ENCODE peak calls at places on chromosomes 1 and 21, in four cellular contexts. P is left ventricle myocardium inferior, Q is ovary, O is right lobe of liver. V is an unnamed sample.

GRCh38 chr1:30299393-30299792 is 424.0 kb downstream of the MATN1 start:
- DNase-seq in P (no peak), Q (no peak), O (no peak), V (no peak)

GRCh38 chr1:219041141-219041540 is 132.5 kb upstream of the LYPLAL1 start:
- DNase-seq in P (no peak), Q (no peak), O (no peak), V (no peak)

GRCh38 chr1:24688621-24689195 is 45.6 kb downstream of the SRRM1 start:
- DNase-seq in P (peak; percentile 70), Q (peak; percentile 80), O (peak; percentile 70), V (peak; percentile 87)

GRCh38 chr1:242147096-242147976 is 148.4 kb upstream of the MAP1LC3C start:
- DNase-seq in P (no peak), Q (no peak), O (no peak), V (no peak)

GRCh38 chr21:45979141-45979631 is 2.4 kb upstream of the COL6A1 start:
- DNase-seq in P (peak; percentile 25), Q (peak; percentile 60), O (no peak), V (peak; percentile 73)

GRCh38 chr1:223513309-223513708 is 120.1 kb downstream of the CCDC185 start:
- DNase-seq in P (no peak), Q (no peak), O (no peak), V (no peak)

GRCh38 chr1:201889092-201889968 is 632 bp downstream of the SHISA4 start:
- DNase-seq in P (no peak), Q (peak; percentile 16), O (no peak), V (no peak)

GRCh38 chr21:38806153-38806941 is 618 bp downstream of the ETS2 start:
- DNase-seq in P (peak; percentile 53), Q (peak; percentile 59), O (peak; percentile 72), V (peak; percentile 73)

GRCh38 chr1:48227165-48228013 is 4.9 kb downstream of the SLC5A9 start:
- DNase-seq in P (no peak), Q (no peak), O (no peak), V (no peak)

GRCh38 chr21:45002381-45003204 is 62.8 kb downstream of the SLX9 start:
- DNase-seq in P (peak; percentile 8), Q (no peak), O (no peak), V (peak; percentile 42)

GRCh38 chr1:27099154-27099903 is 55.6 kb downstream of the SLC9A1 start:
- DNase-seq in P (peak; percentile 80), Q (peak; percentile 78), O (no peak), V (peak; percentile 92)

GRCh38 chr1:77407738-77408375 is 126.0 kb downstream of the AK5 start:
- DNase-seq in P (no peak), Q (no peak), O (no peak), V (no peak)

GRCh38 chr1:207396360-207396759 is 57.8 kb upstream of the CR2 start:
- DNase-seq in P (no peak), Q (no peak), O (no peak), V (no peak)

GRCh38 chr1:223052931-223053330 is 90.1 kb downstream of the TLR5 start:
- DNase-seq in P (no peak), Q (no peak), O (no peak), V (no peak)

GRCh38 chr1:204566583-204566955 is 50.4 kb downstream of the MDM4 start:
- DNase-seq in P (no peak), Q (no peak), O (no peak), V (no peak)

GRCh38 chr1:27116697-27117096 is 38.2 kb downstream of the SLC9A1 start:
- DNase-seq in P (no peak), Q (no peak), O (no peak), V (no peak)

DNA sequence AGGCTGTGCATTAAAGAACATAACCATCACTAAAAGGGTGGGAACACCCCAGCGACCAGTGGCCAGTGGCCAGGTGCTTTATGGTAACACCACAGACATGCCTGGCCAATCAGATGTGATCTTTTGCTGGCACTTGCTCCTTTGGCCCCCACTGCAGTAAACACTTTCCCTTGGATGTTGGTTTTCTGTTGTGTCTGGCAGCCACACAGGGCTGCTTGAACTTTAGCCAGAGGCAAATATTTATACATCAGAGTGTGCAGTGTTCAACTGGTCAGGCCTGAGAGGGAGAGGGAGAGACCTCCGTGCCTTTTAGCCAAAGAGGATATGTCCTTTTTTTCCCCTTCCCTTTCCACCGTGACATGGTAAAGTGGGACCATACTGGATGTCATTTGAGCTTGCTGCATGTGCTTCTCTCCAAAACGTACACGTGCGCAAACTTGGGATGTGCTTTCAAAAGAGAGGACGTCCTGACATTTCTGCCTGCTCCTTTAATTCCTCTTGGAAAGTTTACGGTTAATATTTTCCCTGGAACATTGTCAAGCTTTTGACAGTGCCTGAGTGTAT is 101.2 kb downstream of the NFIA start:
- DNase-seq in P (peak; percentile 26), Q (peak; percentile 38), O (peak; percentile 80), V (no peak)
- H3K4me1 ChIP-seq in P (peaks cover 92% of the 10 kb centered on the region), Q (peaks cover 10% of the 10 kb centered on the region), O (no peaks in the 10 kb centered on the region), V (peaks cover 16% of the 10 kb centered on the region)

DNA sequence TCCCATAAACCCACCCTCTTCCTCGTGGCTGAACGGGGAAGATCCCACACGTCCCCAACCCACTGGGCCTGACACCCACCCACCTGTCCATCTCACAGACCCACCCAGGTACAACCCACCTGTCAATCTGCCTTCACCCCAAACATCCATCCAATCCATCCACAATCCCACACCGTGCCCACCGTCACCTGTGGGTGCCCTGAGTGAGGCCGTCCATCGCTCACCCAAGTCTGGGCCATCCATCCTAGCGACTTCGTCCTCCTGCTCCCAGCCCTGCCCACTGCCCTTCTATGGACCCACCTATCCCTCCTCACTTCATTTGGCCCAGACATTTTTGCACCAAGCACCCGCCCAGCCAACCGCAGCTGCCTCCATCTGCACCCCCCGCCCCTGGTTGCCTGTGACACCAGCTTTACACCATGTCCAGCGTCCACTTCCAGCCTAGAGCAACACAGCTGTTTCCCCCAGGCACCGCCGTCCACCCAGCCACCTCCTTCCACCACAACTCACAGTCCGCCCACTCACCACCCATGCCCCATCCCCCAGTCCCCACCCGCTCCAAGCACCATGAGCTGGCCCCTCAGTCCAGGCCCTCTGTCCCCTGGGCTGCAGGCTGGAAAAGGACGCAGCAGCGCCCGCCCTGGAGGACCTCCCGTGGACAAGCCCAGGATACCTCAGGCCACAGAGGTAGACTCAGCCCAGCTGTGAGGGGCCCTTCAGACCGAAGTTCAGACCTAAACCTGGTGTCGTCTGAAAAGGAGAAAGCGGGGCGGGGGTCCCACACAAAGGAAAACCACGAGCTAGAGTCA is 7.7 kb downstream of the TTLL10 start:
- DNase-seq in P (peak; percentile 5), Q (no peak), O (peak; percentile 45), V (peak; percentile 35)
- H3K4me1 ChIP-seq in P (peaks cover 13% of the 10 kb centered on the region), Q (no peaks in the 10 kb centered on the region), O (no peaks in the 10 kb centered on the region), V (no peaks in the 10 kb centered on the region)

GRCh38 chr1:21913258-21913657 is 23.9 kb downstream of the HSPG2 start:
- DNase-seq in P (no peak), Q (no peak), O (no peak), V (no peak)
- H3K4me1 ChIP-seq in P (peaks cover 100% of the 10 kb centered on the region), Q (peaks cover 25% of the 10 kb centered on the region), O (no peaks in the 10 kb centered on the region), V (peaks cover 7% of the 10 kb centered on the region)

GRCh38 chr1:181618559-181618958 is 135.2 kb downstream of the CACNA1E start:
- DNase-seq in P (no peak), Q (no peak), O (no peak), V (no peak)
- H3K4me1 ChIP-seq in P (no peaks in the 10 kb centered on the region), Q (no peaks in the 10 kb centered on the region), O (no peaks in the 10 kb centered on the region), V (no peaks in the 10 kb centered on the region)

DNA sequence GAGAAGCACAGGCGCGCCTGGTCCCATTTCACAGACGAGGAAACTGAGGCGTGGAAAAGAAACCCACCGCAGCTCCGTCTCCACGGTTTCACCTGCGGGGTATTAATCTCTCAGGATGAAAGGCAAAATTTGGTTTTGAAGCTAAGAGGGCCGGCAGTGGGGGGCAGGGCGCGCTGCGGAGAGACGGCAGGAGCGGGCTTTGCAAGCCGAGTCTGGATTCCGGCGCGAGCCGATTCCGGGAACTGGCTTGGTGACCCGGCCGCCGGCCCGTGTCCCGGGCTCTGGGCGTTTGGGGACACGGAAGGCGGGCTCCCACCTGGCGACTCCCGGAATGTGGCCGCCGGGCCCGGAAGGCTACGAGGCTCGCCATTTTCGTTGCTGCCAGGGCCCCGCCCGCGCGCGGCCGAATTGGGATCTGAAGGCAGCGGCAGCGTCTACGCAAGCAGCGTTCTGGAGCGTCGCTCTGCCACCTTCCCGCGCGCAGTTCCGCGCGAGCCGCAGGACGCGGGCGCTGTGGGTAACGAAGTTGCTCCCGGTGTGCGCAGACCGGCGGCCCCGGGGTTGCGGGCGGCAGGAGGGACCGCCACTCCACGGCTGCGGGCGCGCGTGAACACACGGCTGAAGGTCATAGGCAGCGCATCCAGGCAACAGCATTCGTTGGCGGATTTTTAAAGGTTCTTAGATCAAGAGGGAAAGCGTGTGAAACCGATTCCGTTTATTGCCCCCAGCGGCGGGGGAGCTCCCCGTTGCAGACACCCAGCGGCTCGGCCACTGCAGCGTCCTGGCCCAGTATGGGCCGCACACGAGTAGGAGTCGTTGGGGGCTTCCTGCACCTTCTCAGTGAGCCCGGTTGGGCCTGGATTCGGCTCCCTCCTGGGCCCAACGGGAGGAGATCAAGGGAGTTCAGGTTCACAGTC is 5.4 kb upstream of the PRDM16 start:
- DNase-seq in P (no peak), Q (no peak), O (no peak), V (peak; percentile 54)
- H3K4me1 ChIP-seq in P (peaks cover 54% of the 10 kb centered on the region), Q (peaks cover 8% of the 10 kb centered on the region), O (no peaks in the 10 kb centered on the region), V (no peaks in the 10 kb centered on the region)

DNA sequence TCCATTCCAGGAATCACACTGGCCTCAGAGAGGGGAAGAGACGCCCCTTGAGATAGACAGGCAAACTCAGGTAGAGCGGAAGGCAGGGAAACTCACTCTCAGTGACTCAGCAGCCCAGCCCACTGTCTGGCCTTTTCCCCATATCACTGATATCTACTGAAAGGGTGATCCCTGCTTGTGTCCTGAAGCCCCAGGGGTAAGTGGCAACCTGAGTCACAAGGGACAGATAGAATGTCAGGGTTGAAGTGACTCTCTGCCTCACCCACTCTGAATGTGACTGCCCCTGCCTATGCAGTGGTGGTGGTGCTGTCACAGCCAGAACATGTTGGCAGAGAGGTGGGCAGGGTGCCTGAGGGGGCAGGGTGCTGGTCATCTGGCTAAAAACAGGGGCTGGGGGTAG is 157.5 kb upstream of the FGGY start:
- DNase-seq in P (peak; percentile 41), Q (no peak), O (no peak), V (no peak)
- H3K4me1 ChIP-seq in P (peaks cover 74% of the 10 kb centered on the region), Q (peaks cover 2% of the 10 kb centered on the region), O (no peaks in the 10 kb centered on the region), V (no peaks in the 10 kb centered on the region)